ENCODE peak calls at places on chromosome 14, in five cellular contexts. S, E, X, B and V are unnamed samples.

GRCh38 chr14:79514700-79515099 is 696.6 kb downstream of the DIO2 start:
- DNase-seq in S (no peak), E (no peak), X (no peak), B (no peak), V (no peak)

GRCh38 chr14:72609205-72609916 is 284.5 kb downstream of the DPF3 start:
- DNase-seq in S (no peak), E (no peak), X (no peak), B (no peak), V (no peak)

GRCh38 chr14:65019944-65020566 is 33.4 kb downstream of the FNTB start:
- DNase-seq in S (peak; percentile 59), E (no peak), X (no peak), B (peak; percentile 69), V (peak; percentile 89)

GRCh38 chr14:100531152-100531551 is 56.1 kb downstream of the BEGAIN start:
- DNase-seq in S (no peak), E (no peak), X (no peak), B (no peak), V (no peak)

GRCh38 chr14:84584526-84584925 is 945.4 kb upstream of the FLRT2 start:
- DNase-seq in S (no peak), E (no peak), X (no peak), B (no peak), V (no peak)

GRCh38 chr14:89900822-89901221 is 53.7 kb downstream of the EFCAB11 start:
- DNase-seq in S (no peak), E (no peak), X (no peak), B (no peak), V (no peak)

GRCh38 chr14:75771614-75772013 is 110.6 kb downstream of the TTLL5 start:
- DNase-seq in S (no peak), E (no peak), X (no peak), B (no peak), V (peak; percentile 13)

GRCh38 chr14:50667491-50668007 is 557 bp downstream of the SAV1 start:
- DNase-seq in S (peak; percentile 19), E (peak; percentile 42), X (no peak), B (peak; percentile 50), V (no peak)

GRCh38 chr14:90530523-90530922 is 133.7 kb downstream of the CALM1 start:
- DNase-seq in S (no peak), E (peak; percentile 24), X (no peak), B (no peak), V (no peak)

GRCh38 chr14:69580009-69580577 is 5.4 kb upstream of the CCDC177 start:
- DNase-seq in S (peak; percentile 65), E (no peak), X (no peak), B (peak; percentile 32), V (peak; percentile 51)

GRCh38 chr14:39491134-39491541 is 58.9 kb upstream of the FBXO33 start:
- DNase-seq in S (peak; percentile 18), E (no peak), X (no peak), B (peak; percentile 39), V (peak; percentile 41)

GRCh38 chr14:93160353-93160801 is 24.3 kb downstream of the MOAP1 start:
- DNase-seq in S (peak; percentile 52), E (no peak), X (no peak), B (no peak), V (peak; percentile 41)

GRCh38 chr14:90645842-90646443 is 170.3 kb downstream of the TTC7B start:
- DNase-seq in S (no peak), E (no peak), X (no peak), B (no peak), V (no peak)

GRCh38 chr14:96143906-96144305 is 60.7 kb upstream of the BDKRB2 start:
- DNase-seq in S (no peak), E (no peak), X (no peak), B (no peak), V (no peak)